ENCODE peak calls at places on chromosomes 13 and 19, in four cellular contexts. L is osteocyte, E is Panc1, J is Caco-2. K is an unnamed sample.

GRCh38 chr13:20801704-20802103 is 27.9 kb upstream of the EEF1AKMT1 start:
- DNase-seq in L (no peak), E (no peak), J (no peak), K (no peak)

GRCh38 chr13:112052213-112052612 is 14.7 kb upstream of the SOX1 start:
- DNase-seq in L (no peak), E (no peak), J (no peak), K (no peak)

GRCh38 chr13:75889427-75889826 is 253.3 kb downstream of the LMO7 start:
- DNase-seq in L (no peak), E (no peak), J (no peak), K (no peak)

GRCh38 chr19:3366761-3367571 is 583 bp downstream of the NFIC start:
- DNase-seq in L (no peak), E (no peak), J (no peak), K (no peak)

GRCh38 chr13:113801289-113801961 is 42.4 kb downstream of the TMEM255B start:
- DNase-seq in L (no peak), E (no peak), J (no peak), K (peak)

GRCh38 chr19:48487544-48487943 is 18.4 kb downstream of the CYTH2 start:
- DNase-seq in L (no peak), E (no peak), J (no peak), K (no peak)

GRCh38 chr19:47740866-47741519 is 4.4 kb upstream of the NOP53 start:
- DNase-seq in L (no peak), E (no peak), J (no peak), K (no peak)

GRCh38 chr13:95745752-95746151 is 68.8 kb downstream of the DNAJC3 start:
- DNase-seq in L (no peak), E (no peak), J (no peak), K (no peak)

GRCh38 chr13:33992891-33993336 is 175.0 kb downstream of the RFC3 start:
- DNase-seq in L (no peak), E (no peak), J (no peak), K (no peak)

GRCh38 chr19:17348700-17349099 is 11.3 kb downstream of the GTPBP3 start:
- DNase-seq in L (peak), E (no peak), J (no peak), K (no peak)

GRCh38 chr19:49875801-49876421 is 1.2 kb downstream of the AKT1S1 start:
- DNase-seq in L (no peak), E (no peak), J (no peak), K (no peak)

GRCh38 chr19:2417881-2418406 is 9.4 kb downstream of the TIMM13 start:
- DNase-seq in L (no peak), E (no peak), J (no peak), K (no peak)

GRCh38 chr13:54357284-54357933 is 1328.8 kb downstream of the OLFM4 start:
- DNase-seq in L (no peak), E (no peak), J (no peak), K (no peak)

GRCh38 chr19:54391589-54392061 is 23.6 kb upstream of the TTYH1 start:
- DNase-seq in L (no peak), E (no peak), J (peak), K (no peak)

GRCh38 chr13:99057310-99057975 is 79.6 kb upstream of the DOCK9 start:
- DNase-seq in L (no peak), E (no peak), J (no peak), K (no peak)

GRCh38 chr19:798415-799075 is 1.3 kb downstream of the PTBP1 start:
- DNase-seq in L (no peak), E (no peak), J (peak), K (no peak)

GRCh38 chr19:800360-801029 is 3.2 kb downstream of the PTBP1 start:
- DNase-seq in L (no peak), E (no peak), J (no peak), K (no peak)

GRCh38 chr19:801030-801860 is 4.0 kb downstream of the PTBP1 start:
- DNase-seq in L (no peak), E (no peak), J (no peak), K (no peak)

GRCh38 chr19:797528-798414 is 519 bp downstream of the PTBP1 start:
- DNase-seq in L (peak), E (no peak), J (peak), K (peak)

GRCh38 chr19:799076-799881 is 2.0 kb downstream of the PTBP1 start:
- DNase-seq in L (no peak), E (no peak), J (no peak), K (no peak)
- TF ChIP-seq CTCF in L (peak), E (no peak), J (no peak), K (no peak)

DNA sequence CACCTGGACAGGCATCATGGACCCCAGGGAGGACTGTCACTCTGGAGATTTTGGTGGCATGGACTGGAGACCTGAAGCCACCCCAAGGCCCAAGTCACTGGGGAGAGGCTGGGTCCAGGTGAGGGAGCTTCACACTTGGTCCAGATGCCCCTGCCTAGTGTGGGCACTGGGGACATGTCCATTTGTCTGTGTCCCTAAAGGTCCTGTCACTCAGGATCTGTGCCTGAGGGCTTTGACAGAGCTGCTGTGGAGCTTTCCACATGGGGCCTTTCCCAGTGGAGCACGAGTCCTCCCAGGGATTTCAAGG is 40.5 kb upstream of the CEACAM8 start:
- DNase-seq in L (no peak), E (no peak), J (no peak), K (no peak)
- TF ChIP-seq CTCF in L (no peak), E (peak), J (no peak), K (peak)

GRCh38 chr13:60155978-60156377 is 7.8 kb downstream of the DIAPH3 start:
- DNase-seq in L (no peak), E (no peak), J (no peak), K (no peak)
- TF ChIP-seq CTCF in L (peak), E (no peak), J (no peak), K (no peak)

DNA sequence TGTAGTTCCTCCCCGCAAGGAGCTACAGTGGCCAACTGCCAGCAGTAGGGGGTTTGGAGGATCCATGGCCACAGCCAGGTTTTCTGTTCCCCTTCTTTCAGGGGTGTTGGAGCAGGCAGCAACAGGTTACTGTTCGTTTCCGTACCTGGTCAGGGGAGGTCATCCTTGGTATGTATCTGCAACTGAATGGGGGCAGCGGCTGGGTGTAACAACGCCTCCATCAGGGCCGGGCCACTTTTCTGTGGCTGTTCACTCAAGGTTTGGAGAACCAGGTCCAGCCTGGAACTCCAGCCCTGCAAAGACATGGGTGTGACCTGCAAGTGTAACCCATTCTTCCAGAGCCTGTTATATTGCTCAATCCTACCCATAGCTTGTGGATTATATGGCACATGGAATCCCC is 732.3 kb upstream of the MIR17HG start:
- DNase-seq in L (no peak), E (no peak), J (no peak), K (no peak)
- TF ChIP-seq CTCF in L (no peak), E (no peak), J (no peak), K (no peak)

DNA sequence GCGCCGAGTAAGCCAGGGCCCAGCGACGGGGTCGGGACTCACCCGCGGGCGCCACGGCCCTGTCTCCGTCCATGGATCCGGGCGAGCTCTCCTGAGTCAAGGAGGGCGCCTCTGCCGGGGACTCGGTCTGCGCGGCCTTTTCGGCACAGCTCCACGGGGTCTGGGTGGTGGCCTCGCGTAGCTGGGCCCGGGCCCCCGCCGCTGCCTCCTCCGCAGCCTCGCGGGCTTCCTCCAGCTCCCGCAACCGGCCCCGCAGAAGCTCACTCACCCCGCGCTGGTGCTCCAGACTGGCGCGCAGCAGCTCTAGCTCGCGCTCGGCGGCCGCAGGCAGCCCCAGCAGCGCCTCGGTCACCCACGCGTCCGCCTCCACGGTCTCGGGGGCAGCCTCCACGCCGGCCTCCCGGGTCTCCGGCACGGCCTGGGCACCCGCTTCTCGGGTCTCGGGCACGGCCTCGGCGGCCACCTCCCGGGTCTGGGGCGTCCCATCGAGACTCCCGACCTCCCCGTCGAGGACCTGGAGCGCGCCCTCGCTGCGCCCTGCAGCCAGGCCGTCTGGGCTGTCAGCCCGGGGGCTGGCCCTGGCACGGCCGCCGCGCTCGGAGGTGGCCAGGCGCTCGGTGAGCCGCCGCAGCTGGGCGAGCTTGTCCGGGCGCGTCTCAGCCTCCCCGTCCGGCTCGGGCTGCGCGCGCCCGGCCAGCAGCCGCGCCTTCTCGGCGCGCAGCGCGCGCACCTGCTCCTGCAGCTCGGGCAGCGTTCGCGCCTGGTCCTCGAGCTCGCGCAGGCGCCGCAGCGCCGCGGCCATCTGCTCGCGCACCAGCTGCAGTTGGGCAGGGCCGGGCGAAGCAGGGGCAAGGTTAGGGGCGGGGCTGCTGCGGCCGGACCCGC is 8.4 kb downstream of the KANK3 start:
- DNase-seq in L (no peak), E (no peak), J (peak), K (no peak)
- TF ChIP-seq CTCF in L (no peak), E (no peak), J (no peak), K (no peak)

DNA sequence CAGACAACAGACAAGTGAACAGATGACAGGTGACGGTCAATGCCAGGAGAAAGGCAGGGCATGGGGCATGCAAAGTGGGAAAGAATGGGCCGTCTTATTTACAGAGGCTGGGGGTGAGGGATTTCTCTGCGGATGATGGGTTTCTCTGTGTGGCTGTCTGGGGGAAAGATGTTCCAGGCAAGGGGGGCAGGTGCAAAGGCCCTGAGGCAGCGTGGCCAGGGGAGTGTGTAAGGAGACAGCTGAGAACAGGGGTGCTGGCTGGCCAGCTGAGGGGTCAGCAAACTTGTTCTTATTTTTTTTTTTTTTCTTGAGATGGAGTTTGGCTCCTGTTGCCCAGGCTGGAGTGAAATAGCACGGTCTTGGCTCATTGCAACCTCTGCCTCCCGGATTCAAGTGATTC is 21.8 kb upstream of the RANBP3 start:
- DNase-seq in L (no peak), E (no peak), J (no peak), K (no peak)
- TF ChIP-seq CTCF in L (no peak), E (no peak), J (no peak), K (no peak)

DNA sequence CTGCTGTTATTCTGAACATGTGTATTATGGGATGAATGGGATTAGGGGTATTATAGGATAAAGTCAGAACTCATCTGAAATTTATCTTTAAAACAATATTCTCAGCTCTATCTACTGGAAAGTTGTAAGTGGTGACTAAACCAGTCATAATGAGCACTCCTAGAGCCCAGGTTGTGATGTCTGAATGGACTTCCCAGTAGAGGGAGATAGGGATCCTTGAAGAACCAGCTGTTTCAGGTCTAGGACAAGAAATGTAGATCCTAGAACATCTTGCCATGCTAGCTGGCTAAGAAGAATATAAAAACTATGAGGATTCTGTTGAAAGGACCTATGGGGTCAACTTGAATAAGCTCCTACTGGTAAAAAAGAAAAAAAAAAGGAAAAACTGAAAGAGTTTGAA is 310.8 kb downstream of the SLC7A1 start:
- DNase-seq in L (no peak), E (no peak), J (no peak), K (no peak)
- TF ChIP-seq CTCF in L (no peak), E (no peak), J (peak), K (no peak)

K was measured in CD14-positive monocyte.